ENCODE peak calls at places on chromosome 2, in nine cellular contexts. J is cardiac muscle cell; N is neural crest cell; F is WTC11; R is CD4-positive, alpha-beta T cell; O is upper lobe of right lung; B is HFF-Myc; Q is CD8-positive, alpha-beta T cell; G is cardiac fibroblast. Z is an unnamed sample.

GRCh38 chr2:45728458-45728942 is 77.0 kb downstream of the PRKCE start:
- DNase-seq in F (no peak), R (no peak), N (no peak), B (no peak), J (no peak), Q (no peak), O (no peak), G (no peak), Z (peak)

GRCh38 chr2:42980764-42981416 is 188.5 kb upstream of the HAAO start:
- DNase-seq in G (no peak), R (no peak), B (no peak), O (peak), F (no peak), Q (no peak), N (no peak), J (no peak), Z (no peak)

GRCh38 chr2:68163641-68164040 is 6.0 kb downstream of the PNO1 start:
- DNase-seq in R (no peak), J (no peak), F (no peak), B (no peak), G (no peak), N (no peak), Q (no peak), O (no peak), Z (no peak)

GRCh38 chr2:108907822-108908716 is 81.0 kb downstream of the EDAR start:
- DNase-seq in F (no peak), O (peak), Q (no peak), N (no peak), G (no peak), R (no peak), B (no peak), J (no peak), Z (peak)

GRCh38 chr2:118032169-118033013 is 18.5 kb upstream of the CCDC93 start:
- DNase-seq in N (peak), R (peak), Q (peak), J (peak), F (peak), B (no peak), G (peak), O (no peak), Z (peak)

GRCh38 chr2:180017764-180018163 is 10.7 kb upstream of the CWC22 start:
- DNase-seq in B (no peak), Q (no peak), G (peak), F (no peak), J (no peak), R (no peak), O (no peak), N (no peak), Z (no peak)

GRCh38 chr2:105856576-105856975 is 111.9 kb downstream of the NCK2 start:
- DNase-seq in N (no peak), J (no peak), B (no peak), G (no peak), Q (no peak), F (no peak), O (no peak), R (no peak), Z (no peak)

GRCh38 chr2:166140922-166141321 is 13.1 kb upstream of the SCN1A start:
- DNase-seq in N (no peak), R (no peak), J (no peak), O (peak), Q (no peak), B (no peak), G (no peak), F (no peak), Z (no peak)

GRCh38 chr2:47521666-47522285 is 118.8 kb downstream of the MSH2 start:
- DNase-seq in F (no peak), O (no peak), J (no peak), Q (no peak), N (no peak), G (no peak), B (no peak), R (no peak), Z (peak)

GRCh38 chr2:178804791-178805190 is 2.4 kb downstream of the TTN start:
- DNase-seq in R (no peak), B (peak), N (no peak), O (no peak), Q (no peak), G (peak), J (peak), F (no peak), Z (peak)

GRCh38 chr2:28356095-28356911 is 36.4 kb upstream of the FOSL2 start:
- DNase-seq in O (peak), G (peak), Q (no peak), J (peak), N (no peak), R (peak), F (no peak), B (no peak), Z (no peak)

GRCh38 chr2:147844691-147845607 is at the start of gene ACVR2A:
- DNase-seq in Q (peak), O (peak), B (no peak), N (peak), J (peak), R (peak), F (peak), G (peak), Z (peak)

GRCh38 chr2:48795065-48795464 is 39.5 kb upstream of the LHCGR start:
- DNase-seq in G (no peak), J (peak), N (no peak), B (no peak), R (no peak), O (no peak), F (no peak), Q (no peak), Z (no peak)

GRCh38 chr2:23554054-23554697 is 169.2 kb downstream of the KLHL29 start:
- DNase-seq in O (no peak), F (no peak), G (no peak), R (no peak), B (no peak), J (no peak), Q (no peak), N (no peak), Z (no peak)

GRCh38 chr2:173058673-173059072 is 17.0 kb upstream of the MAP3K20 start:
- DNase-seq in G (no peak), O (no peak), Q (no peak), F (no peak), R (no peak), J (no peak), B (no peak), N (no peak), Z (no peak)

GRCh38 chr2:88690591-88691338 is 708 bp upstream of the RPIA start:
- DNase-seq in R (peak), F (peak), Q (no peak), B (no peak), G (no peak), O (peak), N (no peak), J (no peak), Z (peak)

GRCh38 chr2:120791961-120792295 is 56.3 kb downstream of the GLI2 start:
- DNase-seq in B (no peak), O (no peak), R (no peak), F (no peak), N (no peak), Q (no peak), J (no peak), G (peak), Z (no peak)

GRCh38 chr2:63796796-63797195 is 44.9 kb upstream of the UGP2 start:
- DNase-seq in J (no peak), B (no peak), G (no peak), N (no peak), O (no peak), Q (no peak), R (no peak), F (no peak), Z (no peak)

GRCh38 chr2:152766908-152767307 is 48.5 kb downstream of the ARL6IP6 start:
- DNase-seq in G (peak), F (no peak), R (no peak), N (no peak), O (no peak), B (no peak), J (no peak), Q (no peak), Z (no peak)

GRCh38 chr2:202023198-202023903 is 10.3 kb upstream of the FZD7 start:
- DNase-seq in N (no peak), F (peak), J (peak), G (no peak), R (no peak), Q (no peak), O (peak), B (no peak), Z (no peak)

GRCh38 chr2:50746526-50746925 is 285.4 kb downstream of the NRXN1 start:
- DNase-seq in B (no peak), N (peak), G (peak), F (peak), Q (no peak), O (no peak), R (no peak), J (peak), Z (no peak)

GRCh38 chr2:25912851-25913695 is 34.8 kb upstream of the ASXL2 start:
- DNase-seq in F (peak), J (peak), G (peak), O (no peak), B (no peak), N (no peak), R (no peak), Q (no peak), Z (no peak)

GRCh38 chr2:95056044-95056443 is 30.5 kb downstream of the MAL start:
- DNase-seq in G (no peak), Q (no peak), F (no peak), J (no peak), N (no peak), B (no peak), O (no peak), R (no peak), Z (no peak)

GRCh38 chr2:127023504-127023903 is 83.5 kb downstream of the BIN1 start:
- DNase-seq in O (no peak), J (no peak), R (no peak), F (no peak), G (no peak), B (no peak), Q (no peak), N (no peak), Z (no peak)

GRCh38 chr2:190578158-190579057 is 43.9 kb upstream of the NEMP2 start:
- DNase-seq in F (no peak), N (no peak), O (no peak), G (peak), J (peak), B (peak), R (no peak), Q (no peak), Z (no peak)

GRCh38 chr2:151268085-151268484 is 6.4 kb upstream of the RBM43 start:
- DNase-seq in J (no peak), G (no peak), B (no peak), O (no peak), N (no peak), Q (no peak), R (no peak), F (no peak), Z (no peak)

GRCh38 chr2:197414039-197414438 is 20.8 kb downstream of the SF3B1 start:
- DNase-seq in B (no peak), Q (no peak), O (no peak), F (no peak), J (no peak), N (no peak), R (no peak), G (no peak), Z (no peak)

GRCh38 chr2:150133623-150134022 is 353.8 kb downstream of the RND3 start:
- DNase-seq in O (no peak), N (no peak), B (peak), Q (no peak), G (peak), F (no peak), J (no peak), R (no peak), Z (peak)

GRCh38 chr2:69062307-69062706 is 49.3 kb downstream of the ANTXR1 start:
- DNase-seq in B (no peak), O (no peak), J (no peak), N (no peak), Q (no peak), R (no peak), G (peak), F (no peak), Z (no peak)

GRCh38 chr2:67996772-67997527 is 65.9 kb downstream of the C1D start:
- DNase-seq in R (no peak), O (no peak), G (no peak), J (no peak), Q (no peak), F (no peak), N (no peak), B (no peak), Z (no peak)

GRCh38 chr2:208392300-208392699 is 14.3 kb upstream of the PTH2R start:
- DNase-seq in F (no peak), B (no peak), Q (no peak), G (peak), O (no peak), R (no peak), J (no peak), N (no peak), Z (no peak)

GRCh38 chr2:14815201-14815600 is 182.7 kb downstream of the LRATD1 start:
- DNase-seq in N (no peak), F (no peak), J (no peak), G (no peak), R (no peak), O (no peak), B (no peak), Q (no peak), Z (no peak)

GRCh38 chr2:162123806-162124758 is 28.0 kb downstream of the GCG start:
- DNase-seq in O (no peak), B (peak), Q (no peak), F (no peak), N (no peak), G (peak), J (peak), R (no peak), Z (peak)

GRCh38 chr2:9060819-9061218 is 57.3 kb upstream of the MBOAT2 start:
- DNase-seq in O (no peak), F (no peak), J (no peak), R (no peak), G (no peak), Q (no peak), N (no peak), B (no peak), Z (no peak)

GRCh38 chr2:159677654-159678053 is 34.7 kb upstream of the MARCHF7 start:
- DNase-seq in G (peak), Q (no peak), J (no peak), O (no peak), F (no peak), B (no peak), R (no peak), N (no peak), Z (no peak)
- TF ChIP-seq CTCF in G (peak), Q (no peak), J (peak), O (peak), F (no peak), B (peak), R (no peak), N (no peak), Z (peak)

DNA sequence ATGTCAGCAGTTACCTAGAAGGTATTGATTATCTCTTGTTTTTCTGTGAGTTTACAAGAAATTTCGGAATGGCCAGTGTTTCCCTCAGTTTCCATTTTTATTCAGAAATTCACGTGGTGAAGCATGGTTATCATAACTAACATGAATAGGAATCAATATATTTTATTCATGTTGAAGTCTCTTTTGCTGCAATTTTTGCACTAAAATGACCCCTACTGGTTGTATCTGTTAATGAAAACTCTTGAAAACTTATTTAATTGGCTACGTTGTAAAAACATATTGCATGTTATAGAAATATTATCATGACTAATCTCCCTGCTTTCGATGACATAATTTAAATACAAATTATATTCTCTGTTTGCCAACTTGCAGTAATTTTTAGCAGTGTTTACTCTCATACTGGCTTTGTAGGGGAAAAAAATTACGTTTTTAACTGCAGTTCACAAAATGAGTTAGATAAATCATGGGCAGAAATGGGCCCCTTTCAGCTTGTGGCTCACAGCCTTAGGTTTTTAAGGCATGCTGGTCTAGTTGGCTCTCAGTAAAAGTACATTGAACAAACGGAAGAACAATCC is 3.5 kb downstream of the CRIM1 start:
- DNase-seq in J (no peak), N (no peak), F (no peak), B (no peak), O (no peak), Q (no peak), R (no peak), G (peak), Z (no peak)
- TF ChIP-seq CTCF in J (no peak), N (peak), F (no peak), B (no peak), O (peak), Q (peak), R (peak), G (peak), Z (peak)

GRCh38 chr2:233865838-233866237 is 2.3 kb downstream of the MSL3B start:
- DNase-seq in J (no peak), G (no peak), F (peak), R (no peak), O (no peak), Q (no peak), B (no peak), N (no peak), Z (no peak)
- TF ChIP-seq CTCF in J (peak), G (peak), F (peak), R (no peak), O (no peak), Q (no peak), B (peak), N (peak), Z (no peak)

GRCh38 chr2:70795164-70795995 is 4.9 kb upstream of the FIGLA start:
- DNase-seq in F (no peak), J (no peak), R (no peak), O (no peak), N (no peak), Q (no peak), B (no peak), G (no peak), Z (no peak)
- TF ChIP-seq CTCF in F (no peak), J (no peak), R (no peak), O (no peak), N (no peak), Q (no peak), B (no peak), G (no peak), Z (no peak)

GRCh38 chr2:101892377-101892776 is 99.4 kb upstream of the IL1R2 start:
- DNase-seq in G (no peak), Q (no peak), F (no peak), N (no peak), O (no peak), J (no peak), R (no peak), B (no peak), Z (no peak)

GRCh38 chr2:101895819-101896322 is 95.9 kb upstream of the IL1R2 start:
- DNase-seq in G (no peak), N (no peak), R (no peak), B (no peak), J (no peak), Q (no peak), O (no peak), F (no peak), Z (no peak)

GRCh38 chr2:101895039-101895438 is 96.7 kb upstream of the IL1R2 start:
- DNase-seq in O (no peak), B (no peak), J (no peak), N (no peak), R (no peak), G (no peak), Q (no peak), F (no peak), Z (no peak)

GRCh38 chr2:101897301-101897700 is 94.5 kb upstream of the IL1R2 start:
- DNase-seq in J (no peak), B (no peak), Q (no peak), N (no peak), F (no peak), G (no peak), O (no peak), R (no peak), Z (no peak)

DNA sequence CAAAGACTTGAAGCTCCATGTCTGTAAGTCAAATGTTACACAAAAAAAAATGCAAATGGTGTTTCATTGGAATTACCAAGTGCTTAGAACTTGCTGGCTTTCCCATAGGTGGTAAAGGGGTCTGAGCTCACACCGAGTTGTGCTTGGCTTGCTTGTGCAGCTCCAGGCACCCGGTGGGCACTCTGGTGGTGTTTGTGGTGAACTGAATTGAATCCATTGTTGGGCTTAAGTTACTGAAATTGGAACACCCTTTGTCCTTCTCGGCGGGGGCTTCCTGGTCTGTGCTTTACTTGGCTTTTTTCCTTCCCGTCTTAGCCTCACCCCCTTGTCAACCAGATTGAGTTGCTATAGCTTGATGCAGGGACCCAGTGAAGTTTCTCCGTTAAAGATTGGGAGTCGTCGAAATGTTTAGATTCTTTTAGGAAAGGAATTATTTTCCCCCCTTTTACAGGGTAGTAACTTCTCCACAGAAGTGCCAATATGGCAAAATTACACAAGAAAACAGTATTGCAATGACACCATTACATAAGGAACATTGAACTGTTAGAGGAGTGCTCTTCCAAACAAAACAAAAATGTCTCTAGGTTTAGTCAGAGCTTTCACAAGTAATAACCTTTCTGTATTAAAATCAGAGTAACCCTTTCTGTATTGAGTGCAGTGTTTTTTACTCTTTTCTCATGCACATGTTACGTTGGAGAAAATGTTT is 97.9 kb upstream of the IL1R2 start:
- DNase-seq in G (peak), R (no peak), Q (no peak), B (no peak), O (no peak), F (peak), J (no peak), N (no peak), Z (no peak)
- TF ChIP-seq CTCF in G (no peak), R (no peak), Q (no peak), B (no peak), O (no peak), F (no peak), J (no peak), N (no peak), Z (no peak)

GRCh38 chr2:239101807-239102206 is 253.9 kb downstream of the TWIST2 start:
- DNase-seq in N (no peak), Q (no peak), F (no peak), G (no peak), R (no peak), B (no peak), J (no peak), O (no peak), Z (no peak)
- TF ChIP-seq CTCF in N (no peak), Q (no peak), F (no peak), G (no peak), R (no peak), B (no peak), J (no peak), O (no peak), Z (no peak)

GRCh38 chr2:234929002-234929401 is 22.8 kb upstream of the SH3BP4 start:
- DNase-seq in B (no peak), N (no peak), R (no peak), G (no peak), F (no peak), Q (no peak), O (no peak), J (no peak), Z (no peak)

GRCh38 chr2:234935311-234935710 is 16.5 kb upstream of the SH3BP4 start:
- DNase-seq in F (no peak), J (peak), N (no peak), Q (no peak), G (no peak), B (no peak), O (no peak), R (no peak), Z (no peak)

GRCh38 chr2:234930397-234930796 is 21.4 kb upstream of the SH3BP4 start:
- DNase-seq in O (no peak), Q (no peak), G (no peak), J (no peak), N (no peak), F (no peak), B (no peak), R (no peak), Z (no peak)

GRCh38 chr2:234932591-234933168 is 19.1 kb upstream of the SH3BP4 start:
- DNase-seq in R (no peak), J (no peak), O (no peak), N (no peak), B (no peak), G (no peak), Q (no peak), F (peak), Z (no peak)

DNA sequence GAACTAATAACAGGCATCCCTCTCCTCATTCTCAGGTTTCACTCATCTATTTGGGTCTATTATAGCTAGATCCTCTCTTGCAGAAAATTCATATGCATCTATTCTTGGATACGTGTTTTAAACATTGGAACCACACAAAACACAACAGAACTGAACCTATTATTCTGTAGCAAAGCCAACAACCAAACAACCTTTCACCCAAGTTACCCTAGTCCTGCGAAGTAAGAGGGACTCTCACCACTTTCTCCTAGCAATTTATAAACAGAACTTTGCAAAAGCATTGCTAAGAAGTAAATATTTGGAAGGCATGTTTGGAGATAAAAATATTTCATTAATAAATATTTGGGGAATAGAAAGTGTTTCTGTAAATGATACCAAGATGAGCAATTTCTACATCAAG is 20.4 kb upstream of the SH3BP4 start:
- DNase-seq in N (no peak), O (no peak), J (no peak), B (no peak), R (no peak), Q (no peak), F (no peak), G (no peak), Z (no peak)
- TF ChIP-seq CTCF in N (no peak), O (no peak), J (no peak), B (no peak), R (no peak), Q (no peak), F (no peak), G (no peak), Z (no peak)